ENCODE peak calls at places on chromosomes 5 and 9, in five cellular contexts. M is pancreas; P is stimulated activated CD8-positive, alpha-beta memory T cell treated with anti-CD3 and anti-CD28 coated beads, Interleukin-15, amount 100 ng/mL, for 1 hour; S is cardiac muscle cell; L is Ammon's horn. G is an unnamed sample.

GRCh38 chr9:84375954-84376353 is 35.4 kb upstream of the SLC28A3 start:
- DNase-seq in P (no peak), L (no peak), S (no peak), M (no peak), G (no peak)

GRCh38 chr5:141969783-141970741 is 1.2 kb downstream of the RNF14 start:
- DNase-seq in L (no peak), P (no peak), M (no peak), S (no peak), G (peak)

GRCh38 chr9:33737811-33738606 is 57.4 kb upstream of the PRSS3 start:
- DNase-seq in L (peak), S (peak), M (no peak), P (no peak), G (no peak)

GRCh38 chr5:127942246-127943060 is 141.1 kb upstream of the SLC12A2 start:
- DNase-seq in P (no peak), L (peak), S (no peak), M (no peak), G (no peak)

GRCh38 chr5:133489632-133490031 is 122.7 kb downstream of the FSTL4 start:
- DNase-seq in S (no peak), M (no peak), P (no peak), L (no peak), G (no peak)

GRCh38 chr9:114163517-114163924 is 8.2 kb downstream of the COL27A1 start:
- DNase-seq in P (no peak), S (peak), M (no peak), L (no peak), G (no peak)

GRCh38 chr9:95980262-95981125 is 105.0 kb downstream of the ERCC6L2 start:
- DNase-seq in S (peak), L (no peak), M (no peak), P (no peak), G (no peak)

GRCh38 chr5:140916325-140916724 is 9.8 kb upstream of the PCDHAC1 start:
- DNase-seq in P (no peak), M (no peak), L (no peak), S (no peak), G (no peak)

GRCh38 chr9:103804077-103804735 is 289.9 kb upstream of the SMC2 start:
- DNase-seq in L (no peak), P (no peak), M (no peak), S (peak), G (no peak)

GRCh38 chr5:150251504-150251903 is 38.1 kb downstream of the CAMK2A start:
- DNase-seq in L (no peak), S (no peak), M (no peak), P (no peak), G (no peak)

GRCh38 chr5:170216262-170216864 is 16.4 kb upstream of the C5orf58 start:
- DNase-seq in L (peak), S (peak), M (no peak), P (no peak), G (no peak)

GRCh38 chr5:76692651-76693050 is 23.3 kb upstream of the F2R start:
- DNase-seq in M (no peak), L (no peak), S (no peak), P (no peak), G (no peak)

GRCh38 chr9:134650431-134651190 is 9.0 kb downstream of the COL5A1 start:
- DNase-seq in M (no peak), S (no peak), L (no peak), P (no peak), G (no peak)

GRCh38 chr5:139164020-139164419 is 34.1 kb downstream of the SIL1 start:
- DNase-seq in S (peak), M (no peak), L (no peak), P (no peak), G (no peak)

GRCh38 chr5:32465076-32465475 is 20.5 kb upstream of the ZFR start:
- DNase-seq in M (no peak), L (no peak), P (no peak), S (no peak), G (no peak)

GRCh38 chr9:133440884-133441283 is 18.7 kb downstream of the ADAMTS13 start:
- DNase-seq in P (no peak), M (no peak), L (no peak), S (no peak), G (peak)

GRCh38 chr5:169354263-169354662 is 53.3 kb upstream of the SLIT3 start:
- DNase-seq in L (no peak), S (no peak), P (no peak), M (no peak), G (no peak)

GRCh38 chr9:136584401-136585328 is 38.8 kb upstream of the NOTCH1 start:
- DNase-seq in P (no peak), M (peak), L (no peak), S (peak), G (no peak)

GRCh38 chr9:126534431-126535186 is 79.1 kb upstream of the LMX1B start:
- DNase-seq in M (no peak), S (no peak), P (no peak), L (no peak), G (no peak)

GRCh38 chr9:33044677-33045282 is 19.7 kb downstream of the DNAJA1 start:
- DNase-seq in M (no peak), L (peak), S (peak), P (no peak), G (no peak)